ENCODE peak calls at places on chromosomes 5 and 9, in seven cellular contexts. V is body of pancreas; U is left ventricle myocardium inferior; C is astrocyte; J is neural progenitor cell; X is CD8-positive, alpha-beta memory T cell; K is upper lobe of right lung. L is an unnamed sample. For H3K4me1, the result is how much of the 10 kb centered on the place peaks cover.

GRCh38 chr9:71783120-71783523 is 14.8 kb upstream of the CEMIP2 start:
- DNase-seq in X (peak), J (no peak), U (no peak), V (peak), C (no peak), K (peak), L (peak)

GRCh38 chr5:81980598-81981260 is 8.9 kb downstream of the ATG10 start:
- DNase-seq in U (no peak), V (no peak), C (no peak), K (no peak), J (peak), X (no peak), L (no peak)

GRCh38 chr5:179967489-179967888 is 59.8 kb upstream of the TBC1D9B start:
- DNase-seq in C (no peak), X (no peak), K (no peak), U (no peak), V (no peak), J (no peak), L (no peak)

GRCh38 chr5:170632985-170633234 is 129.1 kb downstream of the KCNIP1 start:
- DNase-seq in U (peak), J (peak), K (peak), V (peak), C (no peak), X (peak), L (no peak)

GRCh38 chr5:173200356-173200755 is 34.6 kb downstream of the NKX2-5 start:
- DNase-seq in J (no peak), X (no peak), V (no peak), U (no peak), K (no peak), C (no peak), L (no peak)

GRCh38 chr5:158716668-158717067 is 383.0 kb downstream of the EBF1 start:
- DNase-seq in X (no peak), K (no peak), J (peak), C (no peak), V (no peak), U (no peak), L (no peak)

GRCh38 chr5:141489841-141490240 is 960 bp downstream of the PCDHGC5 start:
- DNase-seq in U (no peak), J (no peak), X (no peak), V (no peak), C (no peak), K (no peak), L (no peak)

GRCh38 chr9:16505159-16505558 is 365.3 kb downstream of the BNC2 start:
- DNase-seq in K (no peak), U (no peak), X (no peak), V (no peak), J (no peak), C (peak), L (no peak)

GRCh38 chr5:134133213-134133994 is 18.9 kb downstream of the TCF7 start:
- DNase-seq in K (peak), V (peak), C (no peak), X (peak), J (no peak), U (peak), L (no peak)

GRCh38 chr5:140795259-140795641 is 598 bp downstream of the PCDHA2 start:
- DNase-seq in C (no peak), V (no peak), X (no peak), J (peak), K (no peak), U (no peak), L (no peak)

GRCh38 chr9:110638381-110638954 is 30.1 kb upstream of the MUSK start:
- DNase-seq in K (no peak), J (no peak), X (no peak), U (no peak), V (no peak), C (no peak), L (no peak)

GRCh38 chr5:173383711-173384110 is 55.5 kb upstream of the STC2 start:
- DNase-seq in K (no peak), X (no peak), V (no peak), J (no peak), C (peak), U (no peak), L (no peak)

GRCh38 chr5:167381457-167381856 is 910.0 kb upstream of the WWC1 start:
- DNase-seq in V (no peak), C (no peak), J (no peak), K (no peak), X (no peak), U (no peak), L (no peak)

GRCh38 chr9:70218767-70219166 is 40.0 kb upstream of the SMC5 start:
- DNase-seq in V (no peak), C (peak), U (no peak), J (no peak), X (no peak), K (no peak), L (no peak)

GRCh38 chr5:76862986-76863385 is 13.2 kb downstream of the S100Z start:
- DNase-seq in K (no peak), X (no peak), U (no peak), J (no peak), V (no peak), C (no peak), L (no peak)

GRCh38 chr9:138098908-138099791 is 221.6 kb downstream of the CACNA1B start:
- DNase-seq in V (no peak), K (peak), U (no peak), C (no peak), J (no peak), X (no peak), L (no peak)

GRCh38 chr5:177071671-177072385 is 14.9 kb upstream of the FGFR4 start:
- DNase-seq in X (peak), C (peak), U (no peak), J (peak), K (no peak), V (peak), L (peak)

GRCh38 chr5:36751881-36752280 is 124.7 kb upstream of the NIPBL start:
- DNase-seq in C (no peak), X (no peak), J (peak), U (no peak), V (no peak), K (no peak), L (no peak)

GRCh38 chr5:78182838-78183237 is 111.7 kb downstream of the AP3B1 start:
- DNase-seq in V (no peak), U (no peak), K (no peak), C (no peak), X (no peak), J (no peak), L (no peak)

DNA sequence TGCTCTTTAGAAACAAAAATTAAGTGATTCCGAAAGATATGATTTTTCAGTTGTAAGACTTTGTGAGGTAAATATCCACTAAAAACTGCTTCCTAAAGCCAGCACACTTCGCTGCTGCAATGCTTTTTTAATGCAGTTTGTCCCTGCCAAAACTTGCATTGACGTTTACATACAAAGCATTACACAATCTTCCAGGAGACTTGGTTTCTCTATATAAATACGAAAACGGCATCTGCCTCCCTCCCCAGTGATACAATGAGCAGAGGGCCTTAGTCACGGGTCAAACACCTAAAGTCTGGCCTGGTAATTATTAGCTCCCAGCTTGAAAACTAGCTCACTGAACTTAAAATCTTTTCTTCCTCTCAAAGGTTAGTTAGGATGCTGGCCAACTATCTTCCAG is 170.7 kb downstream of the TSSK1B start:
- DNase-seq in K (no peak), J (no peak), U (no peak), X (no peak), V (no peak), C (peak), L (no peak)
- H3K4me1 ChIP-seq in K (under half), J (under half), U (half or more), X (under half), V (under half), C (under half), L (under half)

GRCh38 chr9:7180247-7180646 is 422.5 kb downstream of the KDM4C start:
- DNase-seq in U (no peak), K (no peak), X (no peak), J (peak), V (no peak), C (no peak), L (no peak)

GRCh38 chr9:7185612-7186011 is 427.8 kb downstream of the KDM4C start:
- DNase-seq in X (no peak), K (no peak), V (no peak), C (peak), J (peak), U (no peak), L (no peak)

GRCh38 chr9:7186175-7186574 is 428.4 kb downstream of the KDM4C start:
- DNase-seq in X (no peak), C (no peak), U (no peak), K (no peak), V (no peak), J (peak), L (no peak)
- H3K4me1 ChIP-seq in X (under half), C (under half), U (under half), K (under half), V (under half), J (under half), L (under half)

GRCh38 chr9:83935276-83935890 is 14.2 kb upstream of the KIF27 start:
- DNase-seq in X (no peak), K (no peak), V (peak), C (peak), J (peak), U (no peak), L (no peak)

GRCh38 chr9:83932851-83933250 is 11.6 kb upstream of the KIF27 start:
- DNase-seq in K (no peak), J (no peak), C (no peak), V (no peak), U (no peak), X (no peak), L (no peak)

GRCh38 chr9:83936523-83936922 is 15.3 kb upstream of the KIF27 start:
- DNase-seq in U (no peak), J (no peak), C (no peak), K (no peak), X (no peak), V (no peak), L (no peak)

GRCh38 chr9:83933804-83934203 is 12.6 kb upstream of the KIF27 start:
- DNase-seq in C (no peak), X (no peak), K (peak), J (no peak), U (no peak), V (no peak), L (no peak)

GRCh38 chr9:83934569-83935275 is 13.5 kb upstream of the KIF27 start:
- DNase-seq in J (no peak), X (no peak), U (no peak), V (no peak), C (peak), K (no peak), L (no peak)
- H3K4me1 ChIP-seq in J (under half), X (under half), U (under half), V (under half), C (under half), K (under half), L (under half)

GRCh38 chr5:59128646-59129290 is 545.9 kb downstream of the RAB3C start:
- DNase-seq in U (no peak), V (no peak), J (no peak), X (no peak), C (no peak), K (no peak), L (no peak)
- H3K4me1 ChIP-seq in U (half or more), V (under half), J (under half), X (half or more), C (under half), K (under half), L (under half)

DNA sequence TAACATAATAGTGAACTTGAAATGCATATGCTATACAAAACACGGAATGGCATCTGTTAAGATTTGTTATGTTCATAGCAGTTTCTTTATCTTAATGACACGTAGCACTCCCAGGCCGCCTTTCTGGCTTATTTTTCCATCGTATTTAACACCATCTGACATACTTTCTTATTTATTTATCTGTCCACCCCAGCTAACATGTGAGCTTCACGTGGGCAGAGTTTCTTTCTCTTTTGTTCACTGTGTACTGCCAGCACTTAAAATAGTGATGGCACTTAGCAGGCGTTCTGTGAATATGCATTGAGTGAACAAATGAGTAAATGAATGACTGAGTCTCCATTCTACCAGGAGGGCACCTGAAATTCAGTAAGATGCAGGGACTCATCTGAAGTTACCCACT is 29.4 kb upstream of the SYNPO start:
- DNase-seq in V (no peak), J (no peak), K (no peak), U (no peak), X (no peak), C (no peak), L (no peak)
- H3K4me1 ChIP-seq in V (under half), J (under half), K (under half), U (half or more), X (under half), C (under half), L (half or more)